ENCODE peak calls at places on chromosomes 6 and 20, in five cellular contexts. One of them, this sample, is unnamed.

GRCh38 chr6:158819213-158819976 is at the start of gene EZR:
- DNase-seq in HS-27A: no peak
- DNase-seq in stimulated activated naive CD8-positive, alpha-beta T cell treated with anti-CD3 and anti-CD28 coated beads, Interleukin-15, Interleukin-2, amounts not matched to agents 100 U/mL and 50 U/mL, for 24 hours: peak; percentile 92
- DNase-seq in DMS153: peak; percentile 69
- DNase-seq in head of caudate nucleus: peak; percentile 50
- DNase-seq in this sample: peak; percentile 91

GRCh38 chr6:164749126-164749758 is 560.2 kb downstream of the C6orf118 start:
- DNase-seq in HS-27A: no peak
- DNase-seq in stimulated activated naive CD8-positive, alpha-beta T cell treated with anti-CD3 and anti-CD28 coated beads, Interleukin-15, Interleukin-2, amounts not matched to agents 100 U/mL and 50 U/mL, for 24 hours: no peak
- DNase-seq in DMS153: peak; percentile 16
- DNase-seq in head of caudate nucleus: peak; percentile 20
- DNase-seq in this sample: no peak

GRCh38 chr6:39091163-39091562 is 23.8 kb downstream of the SAYSD1 start:
- DNase-seq in HS-27A: no peak
- DNase-seq in stimulated activated naive CD8-positive, alpha-beta T cell treated with anti-CD3 and anti-CD28 coated beads, Interleukin-15, Interleukin-2, amounts not matched to agents 100 U/mL and 50 U/mL, for 24 hours: no peak
- DNase-seq in DMS153: no peak
- DNase-seq in head of caudate nucleus: no peak
- DNase-seq in this sample: no peak

GRCh38 chr6:36351152-36351571 is 14.5 kb upstream of the BNIP5 start:
- DNase-seq in HS-27A: no peak
- DNase-seq in stimulated activated naive CD8-positive, alpha-beta T cell treated with anti-CD3 and anti-CD28 coated beads, Interleukin-15, Interleukin-2, amounts not matched to agents 100 U/mL and 50 U/mL, for 24 hours: no peak
- DNase-seq in DMS153: no peak
- DNase-seq in head of caudate nucleus: no peak
- DNase-seq in this sample: no peak

GRCh38 chr6:7332090-7332745 is 19.2 kb upstream of the SSR1 start:
- DNase-seq in HS-27A: no peak
- DNase-seq in stimulated activated naive CD8-positive, alpha-beta T cell treated with anti-CD3 and anti-CD28 coated beads, Interleukin-15, Interleukin-2, amounts not matched to agents 100 U/mL and 50 U/mL, for 24 hours: no peak
- DNase-seq in DMS153: no peak
- DNase-seq in head of caudate nucleus: no peak
- DNase-seq in this sample: no peak

GRCh38 chr6:167704396-167704801 is 122.3 kb upstream of the AFDN start:
- DNase-seq in HS-27A: no peak
- DNase-seq in stimulated activated naive CD8-positive, alpha-beta T cell treated with anti-CD3 and anti-CD28 coated beads, Interleukin-15, Interleukin-2, amounts not matched to agents 100 U/mL and 50 U/mL, for 24 hours: no peak
- DNase-seq in DMS153: no peak
- DNase-seq in head of caudate nucleus: no peak
- DNase-seq in this sample: no peak

GRCh38 chr20:4136078-4136966 is 121.0 kb upstream of the RNF24 start:
- DNase-seq in HS-27A: no peak
- DNase-seq in stimulated activated naive CD8-positive, alpha-beta T cell treated with anti-CD3 and anti-CD28 coated beads, Interleukin-15, Interleukin-2, amounts not matched to agents 100 U/mL and 50 U/mL, for 24 hours: no peak
- DNase-seq in DMS153: no peak
- DNase-seq in head of caudate nucleus: no peak
- DNase-seq in this sample: no peak

GRCh38 chr6:138593100-138593877 is 94.0 kb upstream of the NHSL1 start:
- DNase-seq in HS-27A: peak; percentile 78
- DNase-seq in stimulated activated naive CD8-positive, alpha-beta T cell treated with anti-CD3 and anti-CD28 coated beads, Interleukin-15, Interleukin-2, amounts not matched to agents 100 U/mL and 50 U/mL, for 24 hours: peak; percentile 47
- DNase-seq in DMS153: peak; percentile 64
- DNase-seq in head of caudate nucleus: no peak
- DNase-seq in this sample: peak; percentile 66

GRCh38 chr6:33949877-33950831 is 146.4 kb upstream of the MLN start:
- DNase-seq in HS-27A: no peak
- DNase-seq in stimulated activated naive CD8-positive, alpha-beta T cell treated with anti-CD3 and anti-CD28 coated beads, Interleukin-15, Interleukin-2, amounts not matched to agents 100 U/mL and 50 U/mL, for 24 hours: no peak
- DNase-seq in DMS153: peak; percentile 93
- DNase-seq in head of caudate nucleus: no peak
- DNase-seq in this sample: no peak

GRCh38 chr20:45592574-45593189 is 13.6 kb upstream of the WFDC8 start:
- DNase-seq in HS-27A: peak; percentile 39
- DNase-seq in stimulated activated naive CD8-positive, alpha-beta T cell treated with anti-CD3 and anti-CD28 coated beads, Interleukin-15, Interleukin-2, amounts not matched to agents 100 U/mL and 50 U/mL, for 24 hours: peak; percentile 19
- DNase-seq in DMS153: peak; percentile 13
- DNase-seq in head of caudate nucleus: peak; percentile 2
- DNase-seq in this sample: peak; percentile 11

GRCh38 chr6:10633216-10633615 is 61.2 kb downstream of the C6orf52 start:
- DNase-seq in HS-27A: no peak
- DNase-seq in stimulated activated naive CD8-positive, alpha-beta T cell treated with anti-CD3 and anti-CD28 coated beads, Interleukin-15, Interleukin-2, amounts not matched to agents 100 U/mL and 50 U/mL, for 24 hours: no peak
- DNase-seq in DMS153: no peak
- DNase-seq in head of caudate nucleus: no peak
- DNase-seq in this sample: no peak

GRCh38 chr6:144896296-144896695 is 611.2 kb downstream of the UTRN start:
- DNase-seq in HS-27A: no peak
- DNase-seq in stimulated activated naive CD8-positive, alpha-beta T cell treated with anti-CD3 and anti-CD28 coated beads, Interleukin-15, Interleukin-2, amounts not matched to agents 100 U/mL and 50 U/mL, for 24 hours: no peak
- DNase-seq in DMS153: no peak
- DNase-seq in head of caudate nucleus: no peak
- DNase-seq in this sample: no peak

GRCh38 chr20:44006578-44006977 is 91.9 kb downstream of the TOX2 start:
- DNase-seq in HS-27A: no peak
- DNase-seq in stimulated activated naive CD8-positive, alpha-beta T cell treated with anti-CD3 and anti-CD28 coated beads, Interleukin-15, Interleukin-2, amounts not matched to agents 100 U/mL and 50 U/mL, for 24 hours: no peak
- DNase-seq in DMS153: no peak
- DNase-seq in head of caudate nucleus: no peak
- DNase-seq in this sample: no peak

GRCh38 chr20:34249291-34249690 is 8.1 kb downstream of the ASIP start:
- DNase-seq in HS-27A: no peak
- DNase-seq in stimulated activated naive CD8-positive, alpha-beta T cell treated with anti-CD3 and anti-CD28 coated beads, Interleukin-15, Interleukin-2, amounts not matched to agents 100 U/mL and 50 U/mL, for 24 hours: no peak
- DNase-seq in DMS153: no peak
- DNase-seq in head of caudate nucleus: no peak
- DNase-seq in this sample: peak; percentile 21

GRCh38 chr20:47196091-47197081 is 160.1 kb downstream of the ZMYND8 start:
- DNase-seq in HS-27A: no peak
- DNase-seq in stimulated activated naive CD8-positive, alpha-beta T cell treated with anti-CD3 and anti-CD28 coated beads, Interleukin-15, Interleukin-2, amounts not matched to agents 100 U/mL and 50 U/mL, for 24 hours: peak; percentile 87
- DNase-seq in DMS153: peak; percentile 54
- DNase-seq in head of caudate nucleus: peak; percentile 72
- DNase-seq in this sample: peak; percentile 88

GRCh38 chr6:150981095-150981494 is 115.6 kb downstream of the MTHFD1L start:
- DNase-seq in HS-27A: no peak
- DNase-seq in stimulated activated naive CD8-positive, alpha-beta T cell treated with anti-CD3 and anti-CD28 coated beads, Interleukin-15, Interleukin-2, amounts not matched to agents 100 U/mL and 50 U/mL, for 24 hours: no peak
- DNase-seq in DMS153: no peak
- DNase-seq in head of caudate nucleus: no peak
- DNase-seq in this sample: no peak

GRCh38 chr20:45077559-45077958 is 23.4 kb downstream of the KCNS1 start:
- DNase-seq in HS-27A: no peak
- DNase-seq in stimulated activated naive CD8-positive, alpha-beta T cell treated with anti-CD3 and anti-CD28 coated beads, Interleukin-15, Interleukin-2, amounts not matched to agents 100 U/mL and 50 U/mL, for 24 hours: no peak
- DNase-seq in DMS153: no peak
- DNase-seq in head of caudate nucleus: no peak
- DNase-seq in this sample: no peak

GRCh38 chr6:34021839-34022190 is 124.1 kb downstream of the GRM4 start:
- DNase-seq in HS-27A: no peak
- DNase-seq in stimulated activated naive CD8-positive, alpha-beta T cell treated with anti-CD3 and anti-CD28 coated beads, Interleukin-15, Interleukin-2, amounts not matched to agents 100 U/mL and 50 U/mL, for 24 hours: no peak
- DNase-seq in DMS153: no peak
- DNase-seq in head of caudate nucleus: no peak
- DNase-seq in this sample: no peak

GRCh38 chr6:70135219-70135769 is 167.6 kb downstream of the COL9A1 start:
- DNase-seq in HS-27A: no peak
- DNase-seq in stimulated activated naive CD8-positive, alpha-beta T cell treated with anti-CD3 and anti-CD28 coated beads, Interleukin-15, Interleukin-2, amounts not matched to agents 100 U/mL and 50 U/mL, for 24 hours: no peak
- DNase-seq in DMS153: no peak
- DNase-seq in head of caudate nucleus: no peak
- DNase-seq in this sample: no peak

GRCh38 chr6:30344868-30345671 is at the start of gene RPP21:
- DNase-seq in HS-27A: peak; percentile 54
- DNase-seq in stimulated activated naive CD8-positive, alpha-beta T cell treated with anti-CD3 and anti-CD28 coated beads, Interleukin-15, Interleukin-2, amounts not matched to agents 100 U/mL and 50 U/mL, for 24 hours: peak; percentile 94
- DNase-seq in DMS153: peak; percentile 68
- DNase-seq in head of caudate nucleus: peak; percentile 92
- DNase-seq in this sample: peak; percentile 93

GRCh38 chr6:32083812-32084768 is 25.0 kb downstream of the TNXB start:
- DNase-seq in HS-27A: no peak
- DNase-seq in stimulated activated naive CD8-positive, alpha-beta T cell treated with anti-CD3 and anti-CD28 coated beads, Interleukin-15, Interleukin-2, amounts not matched to agents 100 U/mL and 50 U/mL, for 24 hours: no peak
- DNase-seq in DMS153: no peak
- DNase-seq in head of caudate nucleus: no peak
- DNase-seq in this sample: no peak

GRCh38 chr6:170129691-170130171 is 161.1 kb downstream of the DLL1 start:
- DNase-seq in HS-27A: no peak
- DNase-seq in stimulated activated naive CD8-positive, alpha-beta T cell treated with anti-CD3 and anti-CD28 coated beads, Interleukin-15, Interleukin-2, amounts not matched to agents 100 U/mL and 50 U/mL, for 24 hours: no peak
- DNase-seq in DMS153: peak; percentile 86
- DNase-seq in head of caudate nucleus: peak; percentile 54
- DNase-seq in this sample: no peak

GRCh38 chr6:15479761-15480160 is 183.1 kb downstream of the DTNBP1 start:
- DNase-seq in HS-27A: no peak
- DNase-seq in stimulated activated naive CD8-positive, alpha-beta T cell treated with anti-CD3 and anti-CD28 coated beads, Interleukin-15, Interleukin-2, amounts not matched to agents 100 U/mL and 50 U/mL, for 24 hours: no peak
- DNase-seq in DMS153: no peak
- DNase-seq in head of caudate nucleus: no peak
- DNase-seq in this sample: no peak

GRCh38 chr6:32086661-32087573 is 22.2 kb downstream of the TNXB start:
- DNase-seq in HS-27A: no peak
- DNase-seq in stimulated activated naive CD8-positive, alpha-beta T cell treated with anti-CD3 and anti-CD28 coated beads, Interleukin-15, Interleukin-2, amounts not matched to agents 100 U/mL and 50 U/mL, for 24 hours: peak; percentile 55
- DNase-seq in DMS153: no peak
- DNase-seq in head of caudate nucleus: no peak
- DNase-seq in this sample: peak; percentile 64

GRCh38 chr20:40291483-40291882 is 397.6 kb downstream of the MAFB start:
- DNase-seq in HS-27A: no peak
- DNase-seq in stimulated activated naive CD8-positive, alpha-beta T cell treated with anti-CD3 and anti-CD28 coated beads, Interleukin-15, Interleukin-2, amounts not matched to agents 100 U/mL and 50 U/mL, for 24 hours: no peak
- DNase-seq in DMS153: no peak
- DNase-seq in head of caudate nucleus: no peak
- DNase-seq in this sample: no peak

GRCh38 chr6:41636803-41637178 is 1.5 kb upstream of the MDFI start:
- DNase-seq in HS-27A: no peak
- DNase-seq in stimulated activated naive CD8-positive, alpha-beta T cell treated with anti-CD3 and anti-CD28 coated beads, Interleukin-15, Interleukin-2, amounts not matched to agents 100 U/mL and 50 U/mL, for 24 hours: no peak
- DNase-seq in DMS153: peak; percentile 17
- DNase-seq in head of caudate nucleus: no peak
- DNase-seq in this sample: no peak

GRCh38 chr6:158628542-158628941 is 16.0 kb downstream of the DYNLT1 start:
- DNase-seq in HS-27A: no peak
- DNase-seq in stimulated activated naive CD8-positive, alpha-beta T cell treated with anti-CD3 and anti-CD28 coated beads, Interleukin-15, Interleukin-2, amounts not matched to agents 100 U/mL and 50 U/mL, for 24 hours: no peak
- DNase-seq in DMS153: no peak
- DNase-seq in head of caudate nucleus: no peak
- DNase-seq in this sample: peak; percentile 7

GRCh38 chr6:36607782-36608386 is 13.7 kb downstream of the SRSF3 start:
- DNase-seq in HS-27A: no peak
- DNase-seq in stimulated activated naive CD8-positive, alpha-beta T cell treated with anti-CD3 and anti-CD28 coated beads, Interleukin-15, Interleukin-2, amounts not matched to agents 100 U/mL and 50 U/mL, for 24 hours: no peak
- DNase-seq in DMS153: no peak
- DNase-seq in head of caudate nucleus: no peak
- DNase-seq in this sample: no peak

GRCh38 chr6:110357696-110358535 is at the start of gene METTL24:
- DNase-seq in HS-27A: no peak
- DNase-seq in stimulated activated naive CD8-positive, alpha-beta T cell treated with anti-CD3 and anti-CD28 coated beads, Interleukin-15, Interleukin-2, amounts not matched to agents 100 U/mL and 50 U/mL, for 24 hours: peak; percentile 26
- DNase-seq in DMS153: no peak
- DNase-seq in head of caudate nucleus: no peak
- DNase-seq in this sample: no peak

GRCh38 chr20:50111829-50112495 is 988 bp downstream of the UBE2V1 start:
- DNase-seq in HS-27A: no peak
- DNase-seq in stimulated activated naive CD8-positive, alpha-beta T cell treated with anti-CD3 and anti-CD28 coated beads, Interleukin-15, Interleukin-2, amounts not matched to agents 100 U/mL and 50 U/mL, for 24 hours: no peak
- DNase-seq in DMS153: no peak
- DNase-seq in head of caudate nucleus: no peak
- DNase-seq in this sample: peak; percentile 25

GRCh38 chr20:17786221-17786718 is 86.5 kb downstream of the BANF2 start:
- DNase-seq in HS-27A: no peak
- DNase-seq in stimulated activated naive CD8-positive, alpha-beta T cell treated with anti-CD3 and anti-CD28 coated beads, Interleukin-15, Interleukin-2, amounts not matched to agents 100 U/mL and 50 U/mL, for 24 hours: no peak
- DNase-seq in DMS153: no peak
- DNase-seq in head of caudate nucleus: no peak
- DNase-seq in this sample: no peak

GRCh38 chr6:36124881-36125280 is 5.4 kb upstream of the MAPK13 start:
- DNase-seq in HS-27A: no peak
- DNase-seq in stimulated activated naive CD8-positive, alpha-beta T cell treated with anti-CD3 and anti-CD28 coated beads, Interleukin-15, Interleukin-2, amounts not matched to agents 100 U/mL and 50 U/mL, for 24 hours: no peak
- DNase-seq in DMS153: no peak
- DNase-seq in head of caudate nucleus: no peak
- DNase-seq in this sample: no peak

GRCh38 chr6:30725713-30726505 is 5.8 kb downstream of the TUBB start:
- DNase-seq in HS-27A: no peak
- DNase-seq in stimulated activated naive CD8-positive, alpha-beta T cell treated with anti-CD3 and anti-CD28 coated beads, Interleukin-15, Interleukin-2, amounts not matched to agents 100 U/mL and 50 U/mL, for 24 hours: no peak
- DNase-seq in DMS153: no peak
- DNase-seq in head of caudate nucleus: no peak
- DNase-seq in this sample: no peak

GRCh38 chr20:32761831-32762753 is at the start of gene DNMT3B:
- DNase-seq in HS-27A: no peak
- DNase-seq in stimulated activated naive CD8-positive, alpha-beta T cell treated with anti-CD3 and anti-CD28 coated beads, Interleukin-15, Interleukin-2, amounts not matched to agents 100 U/mL and 50 U/mL, for 24 hours: peak; percentile 82
- DNase-seq in DMS153: peak; percentile 67
- DNase-seq in head of caudate nucleus: peak; percentile 71
- DNase-seq in this sample: peak; percentile 81

GRCh38 chr20:14142171-14142570 is 146.9 kb downstream of the MACROD2 start:
- DNase-seq in HS-27A: peak; percentile 36
- DNase-seq in stimulated activated naive CD8-positive, alpha-beta T cell treated with anti-CD3 and anti-CD28 coated beads, Interleukin-15, Interleukin-2, amounts not matched to agents 100 U/mL and 50 U/mL, for 24 hours: peak; percentile 3
- DNase-seq in DMS153: peak; percentile 81
- DNase-seq in head of caudate nucleus: peak; percentile 59
- DNase-seq in this sample: no peak

GRCh38 chr6:149566372-149567193 is at the start of gene GINM1:
- DNase-seq in HS-27A: no peak
- DNase-seq in stimulated activated naive CD8-positive, alpha-beta T cell treated with anti-CD3 and anti-CD28 coated beads, Interleukin-15, Interleukin-2, amounts not matched to agents 100 U/mL and 50 U/mL, for 24 hours: peak; percentile 56
- DNase-seq in DMS153: peak; percentile 33
- DNase-seq in head of caudate nucleus: peak; percentile 30
- DNase-seq in this sample: peak; percentile 65

GRCh38 chr6:168370310-168370991 is 50.9 kb upstream of the DACT2 start:
- DNase-seq in HS-27A: no peak
- DNase-seq in stimulated activated naive CD8-positive, alpha-beta T cell treated with anti-CD3 and anti-CD28 coated beads, Interleukin-15, Interleukin-2, amounts not matched to agents 100 U/mL and 50 U/mL, for 24 hours: peak; percentile 83
- DNase-seq in DMS153: peak; percentile 48
- DNase-seq in head of caudate nucleus: peak; percentile 76
- DNase-seq in this sample: peak; percentile 72

GRCh38 chr6:140597181-140597580 is 1222.7 kb upstream of the CITED2 start:
- DNase-seq in HS-27A: no peak
- DNase-seq in stimulated activated naive CD8-positive, alpha-beta T cell treated with anti-CD3 and anti-CD28 coated beads, Interleukin-15, Interleukin-2, amounts not matched to agents 100 U/mL and 50 U/mL, for 24 hours: no peak
- DNase-seq in DMS153: no peak
- DNase-seq in head of caudate nucleus: no peak
- DNase-seq in this sample: no peak

GRCh38 chr6:44701637-44702101 is 314.2 kb downstream of the CDC5L start:
- DNase-seq in HS-27A: no peak
- DNase-seq in stimulated activated naive CD8-positive, alpha-beta T cell treated with anti-CD3 and anti-CD28 coated beads, Interleukin-15, Interleukin-2, amounts not matched to agents 100 U/mL and 50 U/mL, for 24 hours: no peak
- DNase-seq in DMS153: no peak
- DNase-seq in head of caudate nucleus: no peak
- DNase-seq in this sample: no peak